ENCODE peak calls at places on chromosomes 2 and 18, in eight cellular contexts. Q, D, W, P, B, R, U and M are unnamed samples.

GRCh38 chr18:74292541-74292858 is 737 bp upstream of the CYB5A start:
- DNase-seq in D (no peak), R (no peak), U (no peak), P (no peak), B (no peak), W (no peak), Q (no peak), M (no peak)

GRCh38 chr2:204205548-204205947 is 269.0 kb downstream of the ICOS start:
- DNase-seq in P (no peak), R (no peak), U (no peak), Q (no peak), D (no peak), B (no peak), W (no peak), M (peak)

GRCh38 chr2:53969285-53970094 is 1.3 kb downstream of the PSME4 start:
- DNase-seq in Q (no peak), R (peak), B (peak), W (no peak), P (peak), U (no peak), D (peak), M (peak)

GRCh38 chr2:42239289-42239661 is 70.1 kb downstream of the EML4 start:
- DNase-seq in R (no peak), U (no peak), B (no peak), W (no peak), D (no peak), Q (no peak), P (no peak), M (no peak)

GRCh38 chr2:100285691-100286090 is 36.6 kb downstream of the LONRF2 start:
- DNase-seq in Q (no peak), U (no peak), P (no peak), R (peak), B (no peak), D (peak), W (no peak), M (peak)

GRCh38 chr2:218960196-218961165 is 1.0 kb downstream of the CDK5R2 start:
- DNase-seq in D (no peak), R (no peak), W (no peak), B (peak), U (peak), Q (no peak), P (no peak), M (no peak)

GRCh38 chr2:134407154-134407890 is 153.4 kb downstream of the MGAT5 start:
- DNase-seq in Q (no peak), W (no peak), U (no peak), B (no peak), D (no peak), R (peak), P (no peak), M (no peak)

GRCh38 chr2:18074476-18074875 is 196.0 kb downstream of the KCNS3 start:
- DNase-seq in U (no peak), D (peak), B (no peak), P (no peak), W (no peak), R (no peak), Q (no peak), M (peak)

GRCh38 chr2:132463719-132464118 is 47.1 kb downstream of the GPR39 start:
- DNase-seq in U (no peak), B (no peak), P (no peak), R (peak), W (no peak), D (peak), Q (no peak), M (no peak)

GRCh38 chr18:39209173-39209572 is 1643.6 kb upstream of the CELF4 start:
- DNase-seq in P (no peak), W (no peak), Q (no peak), R (no peak), B (no peak), U (no peak), D (no peak), M (no peak)

GRCh38 chr2:229715895-229716507 is 1.6 kb upstream of the DNER start:
- DNase-seq in Q (peak), R (peak), W (no peak), U (peak), D (peak), B (peak), P (peak), M (peak)

GRCh38 chr18:34729264-34729663 is 19.2 kb downstream of the DTNA start:
- DNase-seq in R (peak), Q (no peak), U (no peak), P (peak), W (no peak), D (peak), B (peak), M (peak)

GRCh38 chr2:189391201-189391600 is 50.1 kb upstream of the WDR75 start:
- DNase-seq in U (no peak), R (peak), B (no peak), D (no peak), W (no peak), P (no peak), Q (no peak), M (no peak)

GRCh38 chr2:60294901-60295590 is 258.4 kb downstream of the BCL11A start:
- DNase-seq in Q (no peak), D (no peak), W (no peak), U (no peak), B (no peak), P (no peak), R (no peak), M (peak)

GRCh38 chr18:32213693-32214092 is 23.9 kb downstream of the MEP1B start:
- DNase-seq in Q (no peak), B (no peak), D (no peak), U (peak), R (no peak), W (no peak), P (no peak), M (no peak)

GRCh38 chr2:2613279-2614199 is 282.5 kb upstream of the MYT1L start:
- DNase-seq in R (peak), P (peak), U (no peak), W (peak), D (no peak), Q (peak), B (peak), M (peak)

GRCh38 chr2:143705108-143705686 is 576.0 kb downstream of the ARHGAP15 start:
- DNase-seq in U (no peak), B (no peak), D (peak), W (no peak), P (no peak), R (no peak), Q (no peak), M (peak)

GRCh38 chr2:25330273-25330672 is 11.5 kb downstream of the DNMT3A start:
- DNase-seq in D (no peak), W (no peak), Q (no peak), U (no peak), B (no peak), P (no peak), R (no peak), M (no peak)

GRCh38 chr2:46514738-46515137 is 35.4 kb downstream of the TMEM247 start:
- DNase-seq in R (no peak), D (no peak), P (no peak), U (no peak), B (no peak), W (no peak), Q (no peak), M (no peak)

GRCh38 chr2:18404708-18405107 is 155.7 kb downstream of the RDH14 start:
- DNase-seq in Q (no peak), R (peak), P (no peak), U (no peak), W (no peak), B (peak), D (no peak), M (no peak)

GRCh38 chr2:7010376-7010775 is 93.2 kb downstream of the RNF144A start:
- DNase-seq in W (no peak), U (no peak), Q (no peak), R (no peak), B (no peak), D (no peak), P (no peak), M (peak)

GRCh38 chr2:72147303-72147970 is at the start of gene CYP26B1:
- DNase-seq in P (no peak), U (no peak), Q (no peak), D (no peak), R (no peak), B (peak), W (no peak), M (peak)

GRCh38 chr2:197878792-197879191 is 74.4 kb downstream of the PLCL1 start:
- DNase-seq in P (no peak), D (no peak), B (no peak), Q (no peak), U (no peak), W (no peak), R (no peak), M (peak)

GRCh38 chr2:73208258-73208657 is 5.8 kb upstream of the SMYD5 start:
- DNase-seq in D (no peak), R (no peak), Q (no peak), B (no peak), W (no peak), P (no peak), U (no peak), M (no peak)

GRCh38 chr2:16238001-16238755 is 297.8 kb downstream of the MYCN start:
- DNase-seq in U (no peak), B (no peak), R (no peak), D (no peak), P (no peak), Q (no peak), W (no peak), M (no peak)

GRCh38 chr2:207254526-207255464 is 89.0 kb upstream of the KLF7 start:
- DNase-seq in R (peak), Q (no peak), W (no peak), P (no peak), D (peak), B (no peak), U (no peak), M (peak)

GRCh38 chr2:11101430-11101829 is 53.8 kb upstream of the SLC66A3 start:
- DNase-seq in Q (no peak), W (no peak), R (no peak), D (no peak), B (no peak), P (no peak), U (no peak), M (no peak)

GRCh38 chr2:45812039-45812500 is 160.6 kb downstream of the PRKCE start:
- DNase-seq in D (peak), R (peak), P (no peak), U (peak), Q (no peak), W (no peak), B (no peak), M (peak)